ENCODE peak calls at places on chromosome 22, in five cellular contexts. S is stimulated activated CD4-positive, alpha-beta T cell treated with anti-CD3 and anti-CD28 coated beads, Interleukin-1b, Interleukin-23, amount 100 ng/mL, for 1 hour; U is neuronal stem cell; C is stimulated activated CD8-positive, alpha-beta memory T cell treated with anti-CD3 and anti-CD28 coated beads, Interleukin-2, amount 100 ng/mL, for 48 hours; A is epithelial cell of esophagus. X is an unnamed sample.

GRCh38 chr22:46649176-46650077 is 29.2 kb downstream of the GRAMD4 start:
- DNase-seq in S (no peak), U (no peak), C (no peak), A (no peak), X (peak)

GRCh38 chr22:40289991-40290459 is 56.3 kb upstream of the ADSL start:
- DNase-seq in S (peak), U (no peak), C (peak), A (no peak), X (no peak)

GRCh38 chr22:19834599-19834998 is 20.1 kb downstream of the GNB1L start:
- DNase-seq in S (no peak), U (no peak), C (no peak), A (no peak), X (no peak)

GRCh38 chr22:31646186-31647019 is 15.6 kb downstream of the PISD start:
- DNase-seq in S (no peak), U (no peak), C (no peak), A (peak), X (peak)

GRCh38 chr22:27480487-27480886 is 321.1 kb downstream of the MN1 start:
- DNase-seq in S (no peak), U (peak), C (no peak), A (no peak), X (peak)

GRCh38 chr22:22396741-22397291 is 111.7 kb downstream of the ZNF280B start:
- DNase-seq in S (no peak), U (no peak), C (no peak), A (no peak), X (no peak)

GRCh38 chr22:28426346-28427132 is 253.1 kb downstream of the TTC28 start:
- DNase-seq in S (no peak), U (no peak), C (no peak), A (no peak), X (no peak)

GRCh38 chr22:32583921-32584335 is 109.3 kb downstream of the FBXO7 start:
- DNase-seq in S (no peak), U (no peak), C (no peak), A (no peak), X (no peak)

GRCh38 chr22:29861672-29862297 is 21.2 kb upstream of the MTMR3 start:
- DNase-seq in S (no peak), U (no peak), C (no peak), A (no peak), X (no peak)

GRCh38 chr22:39277135-39277607 is 32.4 kb upstream of the PDGFB start:
- DNase-seq in S (no peak), U (no peak), C (no peak), A (peak), X (peak)

GRCh38 chr22:38841635-38842034 is 2.2 kb downstream of the NPTXR start:
- DNase-seq in S (no peak), U (no peak), C (no peak), A (no peak), X (no peak)

GRCh38 chr22:39524753-39525657 is 4.6 kb downstream of the ATF4 start:
- DNase-seq in S (no peak), U (no peak), C (no peak), A (no peak), X (no peak)

X was measured in PC-3.